ENCODE peak calls at places on chromosomes 12 and 14, in four cellular contexts. K, L, W and V are unnamed samples.

GRCh38 chr14:106879241-106879640 is 1352.9 kb downstream of the TMEM121 start:
- DNase-seq in W (peak; percentile 90), L (peak; percentile 71), K (no peak), V (no peak)

GRCh38 chr14:93306844-93307243 is 26.0 kb downstream of the BTBD7 start:
- DNase-seq in L (no peak), W (no peak), K (no peak), V (no peak)

GRCh38 chr12:19273482-19274330 is 144.2 kb downstream of the PLEKHA5 start:
- DNase-seq in K (peak; percentile 95), W (no peak), L (no peak), V (no peak)

GRCh38 chr12:57605308-57606015 is 838 bp downstream of the DTX3 start:
- DNase-seq in W (no peak), L (no peak), K (no peak), V (no peak)

GRCh38 chr14:49977126-49977841 is 84.4 kb downstream of the ARF6 start:
- DNase-seq in L (no peak), W (peak; percentile 85), K (no peak), V (no peak)

GRCh38 chr12:83318386-83318971 is 631.8 kb downstream of the TMTC2 start:
- DNase-seq in L (no peak), W (no peak), K (no peak), V (no peak)

GRCh38 chr12:47888127-47888819 is 16.5 kb downstream of the VDR start:
- DNase-seq in K (no peak), L (no peak), W (no peak), V (no peak)

GRCh38 chr14:64191756-64192155 is 102.4 kb downstream of the ESR2 start:
- DNase-seq in L (no peak), W (no peak), K (peak; percentile 71), V (no peak)

GRCh38 chr14:99035712-99036593 is 236.0 kb downstream of the BCL11B start:
- DNase-seq in L (peak; percentile 73), K (peak; percentile 84), W (no peak), V (no peak)

GRCh38 chr12:52794479-52795331 is 1.2 kb downstream of the KRT3 start:
- DNase-seq in W (no peak), K (no peak), L (no peak), V (no peak)

GRCh38 chr12:14057895-14058294 is 76.5 kb upstream of the GRIN2B start:
- DNase-seq in L (no peak), W (no peak), K (no peak), V (no peak)

GRCh38 chr12:2640709-2641108 is 154.1 kb upstream of the FKBP4 start:
- DNase-seq in L (no peak), W (no peak), K (peak; percentile 91), V (no peak)

GRCh38 chr14:29215853-29216252 is 449.3 kb downstream of the FOXG1 start:
- DNase-seq in K (no peak), L (no peak), W (no peak), V (no peak)

GRCh38 chr12:26696613-26697092 is 136.3 kb downstream of the ITPR2 start:
- DNase-seq in W (no peak), K (no peak), L (no peak), V (no peak)

GRCh38 chr12:131151558-131152345 is 198.0 kb downstream of the ADGRD1 start:
- DNase-seq in W (no peak), L (no peak), K (no peak), V (no peak)

GRCh38 chr14:50215416-50215815 is 16.0 kb downstream of the SOS2 start:
- DNase-seq in W (no peak), K (no peak), L (no peak), V (no peak)

GRCh38 chr14:99024926-99025325 is 247.1 kb downstream of the BCL11B start:
- DNase-seq in K (no peak), W (no peak), L (no peak), V (no peak)

GRCh38 chr14:65000868-65001600 is 14.3 kb downstream of the FNTB start:
- DNase-seq in L (no peak), K (peak; percentile 29), W (no peak), V (no peak)

GRCh38 chr14:93528884-93529558 is 98.3 kb downstream of the UNC79 start:
- DNase-seq in W (no peak), L (no peak), K (no peak), V (no peak)

GRCh38 chr12:107992870-107993451 is 136.1 kb upstream of the WSCD2 start:
- DNase-seq in K (no peak), W (peak; percentile 67), L (no peak), V (no peak)

GRCh38 chr14:75928587-75929230 is 53.1 kb downstream of the TGFB3 start:
- DNase-seq in W (no peak), K (no peak), L (no peak), V (no peak)

GRCh38 chr14:69079188-69079742 is 73.7 kb downstream of the DCAF5 start:
- DNase-seq in W (no peak), L (no peak), K (no peak), V (no peak)

GRCh38 chr14:68345738-68346137 is 447.1 kb downstream of the ZFP36L1 start:
- DNase-seq in L (no peak), W (no peak), K (no peak), V (no peak)

GRCh38 chr14:99508896-99509629 is 27.9 kb downstream of the CCNK start:
- DNase-seq in K (no peak), W (no peak), L (no peak), V (no peak)

GRCh38 chr12:106759526-106760183 is 14.8 kb upstream of the RIC8B start:
- DNase-seq in K (no peak), L (no peak), W (no peak), V (no peak)

GRCh38 chr12:114015851-114016250 is 49.7 kb upstream of the RBM19 start:
- DNase-seq in L (no peak), K (no peak), W (no peak), V (no peak)

GRCh38 chr12:52952082-52952801 is 3.3 kb downstream of the KRT18 start:
- DNase-seq in K (no peak), W (peak; percentile 50), L (peak; percentile 77), V (no peak)

GRCh38 chr14:33679461-33680225 is 271.2 kb downstream of the EGLN3 start:
- DNase-seq in L (no peak), W (no peak), K (no peak), V (no peak)

GRCh38 chr12:69880566-69880965 is 55.5 kb downstream of the MYRFL start:
- DNase-seq in K (no peak), L (no peak), W (peak; percentile 80), V (no peak)

GRCh38 chr12:123132951-123133619 is 17.8 kb downstream of the PITPNM2 start:
- DNase-seq in L (no peak), W (no peak), K (no peak), V (no peak)

GRCh38 chr12:28780096-28780495 is 369.0 kb upstream of the FAR2 start:
- DNase-seq in L (no peak), K (peak; percentile 21), W (no peak), V (no peak)

GRCh38 chr14:64060648-64061096 is 207.9 kb downstream of the SYNE2 start:
- DNase-seq in W (peak; percentile 93), L (no peak), K (no peak), V (no peak)

GRCh38 chr14:23302290-23303225 is at the start of gene PPP1R3E:
- DNase-seq in W (peak; percentile 95), L (peak; percentile 83), K (no peak), V (peak; percentile 51)

GRCh38 chr12:105274571-105274970 is 38.6 kb upstream of the APPL2 start:
- DNase-seq in K (no peak), W (no peak), L (no peak), V (no peak)

GRCh38 chr14:96581902-96582640 is 79.9 kb downstream of the PAPOLA start:
- DNase-seq in L (no peak), K (no peak), W (peak; percentile 89), V (no peak)